ENCODE peak calls at places on chromosomes 4 and X, in four cellular contexts. J is endothelial cell of umbilical vein, Z is esophagus muscularis mucosa, K is uterus. A is an unnamed sample.

GRCh38 chr4:7843831-7844230 is 95.8 kb downstream of the AFAP1 start:
- DNase-seq in J (no peak), Z (no peak), K (no peak), A (no peak)

GRCh38 chr4:1578301-1578781 is 105.8 kb downstream of the FAM53A start:
- DNase-seq in J (no peak), Z (no peak), K (no peak), A (peak; percentile 30)

GRCh38 chr4:22881416-22881815 is 188.7 kb downstream of the GBA3 start:
- DNase-seq in J (no peak), Z (no peak), K (no peak), A (no peak)

GRCh38 chrX:53186363-53186762 is 38.6 kb downstream of the KDM5C start:
- DNase-seq in J (no peak), Z (no peak), K (no peak), A (no peak)

GRCh38 chr4:113101669-113102068 is 52.2 kb downstream of the ANK2 start:
- DNase-seq in J (no peak), Z (no peak), K (no peak), A (no peak)

GRCh38 chr4:8695237-8696219 is 103.0 kb downstream of the CPZ start:
- DNase-seq in J (no peak), Z (no peak), K (peak; percentile 1), A (no peak)

GRCh38 chr4:71186566-71187398 is 152.0 kb upstream of the SLC4A4 start:
- DNase-seq in J (peak; percentile 28), Z (no peak), K (peak; percentile 26), A (peak; percentile 80)

GRCh38 chr4:77264826-77265225 is 107.8 kb downstream of the CCNG2 start:
- DNase-seq in J (no peak), Z (no peak), K (no peak), A (no peak)

GRCh38 chrX:136292656-136293055 is 8.1 kb upstream of the ADGRG4 start:
- DNase-seq in J (no peak), Z (no peak), K (no peak), A (no peak)

GRCh38 chrX:106481341-106481740 is 130.4 kb upstream of the RADX start:
- DNase-seq in J (peak; percentile 36), Z (no peak), K (no peak), A (peak; percentile 29)

GRCh38 chr4:137421796-137422195 is 110.5 kb downstream of the PCDH18 start:
- DNase-seq in J (no peak), Z (no peak), K (no peak), A (no peak)

GRCh38 chr4:14650127-14650526 is 352.2 kb upstream of the CPEB2 start:
- DNase-seq in J (no peak), Z (no peak), K (no peak), A (no peak)

GRCh38 chr4:156949373-156949814 is 22.2 kb downstream of the PDGFC start:
- DNase-seq in J (peak; percentile 94), Z (no peak), K (no peak), A (no peak)

GRCh38 chr4:6280365-6280996 is 10.8 kb downstream of the WFS1 start:
- DNase-seq in J (no peak), Z (no peak), K (no peak), A (no peak)

GRCh38 chrX:6683353-6683752 is 148.4 kb upstream of the VCX3A start:
- DNase-seq in J (no peak), Z (no peak), K (no peak), A (no peak)

GRCh38 chrX:70826715-70827114 is 81.8 kb downstream of the TEX11 start:
- DNase-seq in J (no peak), Z (no peak), K (no peak), A (no peak)

GRCh38 chr4:38319456-38320348 is 344.3 kb upstream of the KLF3 start:
- DNase-seq in J (peak; percentile 89), Z (peak; percentile 99), K (peak; percentile 98), A (peak; percentile 89)

GRCh38 chr4:151147000-151147399 is 47.6 kb downstream of the RPS3A start:
- DNase-seq in J (no peak), Z (no peak), K (no peak), A (no peak)

GRCh38 chr4:80096175-80096850 is 23.3 kb upstream of the ANTXR2 start:
- DNase-seq in J (no peak), Z (no peak), K (no peak), A (no peak)

GRCh38 chr4:158496030-158496741 is 25.5 kb upstream of the RXFP1 start:
- DNase-seq in J (peak; percentile 57), Z (no peak), K (no peak), A (no peak)

GRCh38 chr4:150722908-150723362 is 141.0 kb downstream of the MAB21L2 start:
- DNase-seq in J (peak; percentile 45), Z (peak; percentile 91), K (peak; percentile 23), A (peak; percentile 95)

GRCh38 chr4:68466185-68466584 is 18.9 kb downstream of the TMPRSS11E start:
- DNase-seq in J (no peak), Z (no peak), K (no peak), A (no peak)

GRCh38 chrX:69556094-69557011 is 52.2 kb downstream of the NALF2 start:
- DNase-seq in J (no peak), Z (no peak), K (peak; percentile 44), A (peak; percentile 44)
- TF ChIP-seq POLR2A in J (no peak), Z (no peak), K (no peak), A (no peak)

GRCh38 chr4:154551872-154552686 is 1.9 kb upstream of the PLRG1 start:
- DNase-seq in J (peak; percentile 84), Z (no peak), K (peak; percentile 76), A (peak; percentile 76)
- TF ChIP-seq CTCF in J (peak; percentile 66), Z (peak; percentile 76), K (peak; percentile 65), A (peak; percentile 68)

GRCh38 chr4:106201373-106201772 is 114.6 kb downstream of the TBCK start:
- DNase-seq in J (peak; percentile 31), Z (no peak), K (no peak), A (no peak)
- H3K4me3 ChIP-seq in J (no peak overlapping the region), Z (no peak overlapping the region), K (no peak overlapping the region), A (no peak overlapping the region)

GRCh38 chr4:146520894-146521542 is 722 bp downstream of the SLC10A7 start:
- DNase-seq in J (peak; percentile 79), Z (no peak), K (no peak), A (peak; percentile 27)
- TF ChIP-seq POLR2A in J (no peak), Z (no peak), K (no peak), A (no peak)

GRCh38 chr4:72468904-72469502 is 100.0 kb downstream of the ADAMTS3 start:
- DNase-seq in J (peak; percentile 46), Z (no peak), K (no peak), A (no peak)
- TF ChIP-seq CTCF in J (peak; percentile 23), Z (peak; percentile 55), K (peak; percentile 23), A (no peak)

DNA sequence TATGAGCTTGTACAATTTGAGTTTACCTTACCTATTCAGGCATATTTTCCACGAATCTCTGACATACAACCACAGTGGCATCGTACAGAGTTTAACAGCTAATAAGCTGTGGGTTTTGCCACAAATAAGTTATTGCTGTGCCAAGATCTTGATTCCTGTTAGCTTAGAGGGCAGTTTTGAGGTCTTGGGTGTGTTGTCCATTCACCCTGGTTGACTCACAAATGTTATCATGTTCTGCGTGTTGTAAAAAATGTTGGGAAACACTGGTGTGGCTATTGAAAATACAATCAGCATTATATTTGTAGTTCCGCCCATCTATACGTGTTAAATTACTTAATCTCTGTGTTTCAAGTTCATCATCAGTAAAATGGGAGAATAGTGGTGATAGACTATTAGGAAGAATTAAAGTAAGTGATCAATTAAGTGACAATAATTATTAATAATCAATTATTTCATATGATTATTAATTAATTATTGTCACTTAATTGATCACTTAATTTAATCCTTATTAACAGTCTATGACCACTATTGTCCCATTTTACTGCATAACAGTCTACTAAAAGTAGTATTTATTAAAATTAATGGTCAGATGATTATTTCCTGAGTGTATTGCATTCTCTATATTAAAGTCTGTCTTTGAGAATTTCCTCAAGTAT is 96.2 kb downstream of the TMA16 start:
- DNase-seq in J (no peak), Z (no peak), K (no peak), A (no peak)
- H3K4me3 ChIP-seq in J (no peak overlapping the region), Z (no peak overlapping the region), K (no peak overlapping the region), A (no peak overlapping the region)

GRCh38 chrX:48918303-48918643 is 551 bp downstream of the PIM2 start:
- DNase-seq in J (no peak), Z (no peak), K (no peak), A (no peak)

GRCh38 chrX:48917139-48917980 is 1.5 kb downstream of the PIM2 start:
- DNase-seq in J (peak; percentile 93), Z (peak; percentile 95), K (peak; percentile 89), A (peak; percentile 88)

GRCh38 chrX:48919947-48920712 is 1.3 kb upstream of the PIM2 start:
- DNase-seq in J (no peak), Z (no peak), K (no peak), A (no peak)

GRCh38 chrX:48919360-48919821 is 567 bp upstream of the PIM2 start:
- DNase-seq in J (no peak), Z (peak; percentile 92), K (no peak), A (no peak)

GRCh38 chrX:48918644-48919340 is at the start of gene PIM2:
- DNase-seq in J (peak; percentile 89), Z (peak; percentile 94), K (peak; percentile 83), A (peak; percentile 94)
- TF ChIP-seq POLR2A in J (peak; percentile 81), Z (peak; percentile 49), K (peak; percentile 94), A (peak; percentile 97)

DNA sequence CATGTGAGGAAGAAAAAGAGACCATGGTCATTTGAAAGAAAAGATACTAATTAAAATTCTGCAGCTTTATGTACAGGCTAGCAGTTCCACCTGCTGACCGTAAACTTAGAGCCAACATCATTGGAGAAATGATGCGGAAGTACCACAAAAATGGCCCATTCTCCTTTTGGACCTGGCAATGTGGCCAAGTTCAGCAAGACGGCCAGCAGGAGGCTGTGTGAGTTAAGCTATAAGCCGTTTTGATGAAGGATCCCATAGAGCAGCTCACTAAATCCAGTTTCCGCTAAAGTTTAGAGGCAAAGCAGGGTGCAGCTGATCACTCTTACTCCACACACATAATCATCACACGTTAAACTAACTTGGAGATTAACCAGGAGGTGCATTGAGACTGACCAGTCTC is 133.8 kb downstream of the LDB2 start:
- DNase-seq in J (peak; percentile 21), Z (no peak), K (no peak), A (no peak)
- TF ChIP-seq CTCF in J (peak; percentile 16), Z (no peak), K (no peak), A (no peak)

GRCh38 chr4:105112274-105112673 is 34.4 kb upstream of the TET2 start:
- DNase-seq in J (no peak), Z (no peak), K (no peak), A (no peak)

GRCh38 chr4:105116616-105117319 is 29.9 kb upstream of the TET2 start:
- DNase-seq in J (no peak), Z (no peak), K (no peak), A (peak; percentile 53)

GRCh38 chr4:105113800-105114199 is 32.9 kb upstream of the TET2 start:
- DNase-seq in J (no peak), Z (no peak), K (no peak), A (no peak)
- H3K4me3 ChIP-seq in J (no peak overlapping the region), Z (no peak overlapping the region), K (no peak overlapping the region), A (no peak overlapping the region)

A was measured in thyroid gland.